ENCODE peak calls at places on chromosomes 5 and 9, in seven cellular contexts. E, M, F, X, N, L and G are unnamed samples.

GRCh38 chr9:136808075-136808780 is 480 bp downstream of the RABL6 start:
- DNase-seq in N (no peak), E (no peak), M (no peak), L (no peak), X (no peak), F (peak; percentile 39), G (no peak)

GRCh38 chr5:40572947-40573346 is 106.8 kb upstream of the PTGER4 start:
- DNase-seq in E (peak; percentile 89), M (peak; percentile 64), X (no peak), F (no peak), N (no peak), L (no peak), G (no peak)

GRCh38 chr5:80958611-80959010 is 1.6 kb upstream of the RASGRF2 start:
- DNase-seq in M (no peak), X (no peak), N (no peak), F (no peak), L (no peak), E (no peak), G (no peak)

GRCh38 chr5:119527346-119527745 is 75.0 kb downstream of the HSD17B4 start:
- DNase-seq in E (peak; percentile 48), L (peak; percentile 5), F (no peak), X (no peak), N (no peak), M (no peak), G (no peak)

GRCh38 chr9:111957856-111958631 is 61.4 kb downstream of the UGCG start:
- DNase-seq in M (peak; percentile 96), E (peak; percentile 100), X (no peak), L (peak; percentile 92), N (no peak), F (peak; percentile 82), G (peak; percentile 98)

GRCh38 chr9:137373611-137373980 is 49.4 kb downstream of the EXD3 start:
- DNase-seq in M (no peak), F (no peak), N (no peak), L (no peak), X (no peak), E (no peak), G (no peak)

GRCh38 chr5:43027054-43027785 is 12.9 kb downstream of the ANXA2R start:
- DNase-seq in E (no peak), L (no peak), N (no peak), M (no peak), F (no peak), X (no peak), G (no peak)

GRCh38 chr9:36486933-36487481 is 85.7 kb upstream of the MELK start:
- DNase-seq in L (no peak), N (peak; percentile 61), X (peak; percentile 73), M (no peak), E (peak; percentile 16), F (peak; percentile 81), G (no peak)

GRCh38 chr5:134206627-134207160 is 19.2 kb downstream of the PPP2CA start:
- DNase-seq in F (no peak), N (no peak), X (no peak), M (no peak), E (no peak), L (no peak), G (no peak)

DNA sequence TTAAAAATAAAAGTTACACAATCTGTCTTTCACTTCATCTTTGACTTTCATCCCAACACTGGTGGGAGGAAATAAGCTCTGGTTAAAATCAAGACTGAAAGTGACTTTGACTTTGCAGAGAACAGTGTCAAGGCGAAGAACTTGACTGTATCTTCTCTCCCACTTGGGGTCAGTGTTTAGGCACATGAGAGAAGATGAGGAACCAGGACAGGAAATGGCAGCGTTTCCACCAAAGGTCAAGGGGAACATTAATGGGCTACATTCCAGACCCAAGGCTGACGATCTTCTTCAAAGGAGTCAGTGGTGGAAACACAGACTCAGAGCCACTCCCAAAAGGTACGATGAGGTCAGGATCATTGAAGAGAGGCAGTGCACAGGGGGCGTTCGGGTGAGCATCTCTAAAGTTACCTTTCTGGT is 409.5 kb downstream of the ARHGEF28 start:
- DNase-seq in X (no peak), M (peak; percentile 64), N (no peak), F (peak; percentile 67), L (no peak), E (peak; percentile 84), G (no peak)
- TF ChIP-seq CTCF in X (peak; percentile 52), M (peak; percentile 57), N (peak; percentile 51), F (peak; percentile 42), L (no peak), E (peak; percentile 49), G (peak; percentile 22)

DNA sequence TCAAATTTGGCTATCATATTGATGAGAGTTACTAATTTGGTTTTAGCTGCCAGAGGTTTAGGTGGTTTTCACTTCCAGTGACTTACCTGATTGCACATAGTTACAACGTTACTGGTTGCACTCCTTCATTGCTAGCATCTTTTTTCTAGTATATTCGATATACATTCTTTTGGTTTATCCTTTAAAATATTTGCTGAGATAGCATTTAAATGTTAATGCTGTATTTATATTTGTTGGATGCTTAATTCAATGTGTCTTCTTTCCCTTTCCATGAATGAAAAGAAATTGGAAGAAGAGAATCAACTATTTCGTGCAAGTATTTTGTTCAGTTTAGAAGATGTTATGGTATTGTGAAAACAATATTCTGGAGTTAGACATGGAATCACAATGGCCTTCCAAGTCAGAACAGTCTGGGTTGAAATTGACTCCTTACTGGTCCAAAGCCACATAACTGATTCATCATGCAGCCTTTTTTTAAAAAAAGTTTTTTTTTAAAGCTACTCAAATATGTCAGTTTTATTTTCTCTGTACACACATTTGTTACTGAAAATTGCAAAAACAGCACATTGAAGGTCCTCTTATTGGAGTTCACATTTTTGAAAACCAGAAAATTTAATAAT is 2.2 kb downstream of the SPIN1 start:
- DNase-seq in N (no peak), L (no peak), M (no peak), E (peak; percentile 49), X (no peak), F (no peak), G (no peak)
- H3K4me3 ChIP-seq in N (no peak overlapping the region), L (peak overlapping the region; percentile 70), M (no peak overlapping the region), E (no peak overlapping the region), X (no peak overlapping the region), F (no peak overlapping the region), G (peak overlapping the region; percentile 86)

GRCh38 chr9:124894741-124895170 is 32.8 kb downstream of the ARPC5L start:
- DNase-seq in M (peak; percentile 56), F (peak; percentile 76), X (no peak), L (no peak), E (peak; percentile 72), N (no peak), G (no peak)
- TF ChIP-seq CTCF in M (peak; percentile 63), F (peak; percentile 56), X (peak; percentile 40), L (peak; percentile 44), E (peak; percentile 67), N (no peak), G (peak; percentile 61)

GRCh38 chr9:116459576-116459975 is 227.5 kb upstream of the TRIM32 start:
- DNase-seq in L (no peak), N (no peak), M (no peak), F (no peak), X (no peak), E (no peak), G (no peak)
- H3K4me3 ChIP-seq in L (no peak overlapping the region), N (no peak overlapping the region), M (no peak overlapping the region), F (no peak overlapping the region), X (no peak overlapping the region), E (no peak overlapping the region), G (no peak overlapping the region)

GRCh38 chr5:128966375-128966774 is 1.1 kb downstream of the SLC27A6 start:
- DNase-seq in N (no peak), E (no peak), X (no peak), F (no peak), M (no peak), L (no peak), G (no peak)
- TF ChIP-seq CTCF in N (no peak), E (no peak), X (no peak), F (no peak), M (no peak), L (no peak), G (no peak)

DNA sequence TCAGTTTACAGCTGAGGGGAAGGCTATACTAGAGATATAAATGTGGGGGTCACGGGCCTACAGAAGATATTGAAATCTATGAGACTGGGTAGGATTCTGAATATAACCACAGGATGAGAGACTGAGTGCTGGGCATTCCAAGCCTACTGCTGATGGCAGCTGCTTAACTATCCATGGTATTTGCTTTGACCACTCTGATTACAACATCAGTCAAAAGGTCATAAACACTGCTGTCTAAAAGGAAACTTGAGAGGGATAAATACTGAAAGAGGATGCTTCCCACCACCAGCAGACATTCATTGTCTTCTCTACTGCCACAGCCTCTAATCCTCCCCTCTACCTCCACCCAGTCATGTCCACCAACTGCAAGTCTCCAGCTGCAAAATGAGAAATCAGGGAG is 3.8 kb downstream of the ZNF622 start:
- DNase-seq in E (peak; percentile 81), N (no peak), F (no peak), M (peak; percentile 95), L (peak; percentile 60), X (no peak), G (peak; percentile 17)
- H3K4me3 ChIP-seq in E (no peak overlapping the region), N (no peak overlapping the region), F (peak overlapping the region; percentile 21), M (no peak overlapping the region), L (no peak overlapping the region), X (no peak overlapping the region), G (no peak overlapping the region)